ENCODE peak calls at places on chromosomes 7 and 10, in seven cellular contexts. G is right atrium auricular region, R is H9, N is psoas muscle, Z is body of pancreas, Y is cardiac muscle cell, A is heart left ventricle. V is an unnamed sample.

GRCh38 chr7:132655071-132655761 is 78.9 kb upstream of the PLXNA4 start:
- DNase-seq in G (peak; percentile 65), R (peak; percentile 53), N (peak; percentile 69), Z (peak; percentile 32), Y (peak; percentile 12), A (peak; percentile 63), V (no peak)

GRCh38 chr7:12706900-12707536 is 19.6 kb downstream of the ARL4A start:
- DNase-seq in G (no peak), R (no peak), N (no peak), Z (no peak), Y (no peak), A (no peak), V (no peak)

GRCh38 chr7:34041716-34042115 is 136.4 kb downstream of the BMPER start:
- DNase-seq in G (no peak), R (no peak), N (no peak), Z (no peak), Y (no peak), A (no peak), V (no peak)

GRCh38 chr7:45065031-45065995 is 23.5 kb downstream of the NACAD start:
- DNase-seq in G (no peak), R (no peak), N (no peak), Z (no peak), Y (no peak), A (no peak), V (no peak)

GRCh38 chr10:92475357-92475868 is 98.5 kb downstream of the IDE start:
- DNase-seq in G (no peak), R (no peak), N (no peak), Z (no peak), Y (peak; percentile 87), A (no peak), V (no peak)

GRCh38 chr10:130466271-130466997 is 330.2 kb downstream of the GLRX3 start:
- DNase-seq in G (peak; percentile 18), R (peak; percentile 4), N (no peak), Z (no peak), Y (no peak), A (no peak), V (no peak)

GRCh38 chr10:128078136-128078969 is 47.9 kb downstream of the MKI67 start:
- DNase-seq in G (no peak), R (peak; percentile 77), N (no peak), Z (peak; percentile 45), Y (peak; percentile 49), A (no peak), V (peak; percentile 57)

GRCh38 chr7:113383638-113384037 is 265.3 kb upstream of the SMIM30 start:
- DNase-seq in G (no peak), R (no peak), N (no peak), Z (no peak), Y (no peak), A (no peak), V (no peak)

GRCh38 chr10:96832721-96833219 is 672 bp downstream of the LCOR start:
- DNase-seq in G (peak; percentile 75), R (peak; percentile 75), N (peak; percentile 94), Z (peak; percentile 88), Y (peak; percentile 90), A (peak; percentile 86), V (peak; percentile 30)

GRCh38 chr7:1758417-1758858 is 88.4 kb downstream of the ELFN1 start:
- DNase-seq in G (no peak), R (peak; percentile 58), N (peak; percentile 76), Z (peak; percentile 46), Y (peak; percentile 63), A (peak; percentile 75), V (no peak)

GRCh38 chr10:86319626-86320025 is 47.0 kb downstream of the GRID1 start:
- DNase-seq in G (no peak), R (peak; percentile 19), N (no peak), Z (no peak), Y (no peak), A (no peak), V (no peak)

GRCh38 chr7:143305423-143306070 is 10.4 kb upstream of the CLCN1 start:
- DNase-seq in G (no peak), R (peak; percentile 64), N (peak; percentile 75), Z (peak; percentile 85), Y (peak; percentile 48), A (peak; percentile 69), V (no peak)

GRCh38 chr7:83655951-83656556 is 7.1 kb upstream of the SEMA3E start:
- DNase-seq in G (no peak), R (no peak), N (no peak), Z (peak; percentile 57), Y (peak; percentile 51), A (no peak), V (no peak)

GRCh38 chr7:71735961-71736556 is 604.1 kb downstream of the GALNT17 start:
- DNase-seq in G (peak; percentile 69), R (peak; percentile 80), N (peak; percentile 62), Z (peak; percentile 84), Y (peak; percentile 86), A (peak; percentile 54), V (peak; percentile 74)

GRCh38 chr10:86348321-86349210 is 18.0 kb downstream of the GRID1 start:
- DNase-seq in G (no peak), R (peak; percentile 59), N (no peak), Z (no peak), Y (peak; percentile 50), A (peak; percentile 21), V (no peak)

GRCh38 chr7:141053626-141054025 is 20.2 kb upstream of the TMEM178B start:
- DNase-seq in G (no peak), R (no peak), N (no peak), Z (peak; percentile 8), Y (no peak), A (no peak), V (no peak)

GRCh38 chr7:483656-484364 is 35.8 kb downstream of the PDGFA start:
- DNase-seq in G (no peak), R (no peak), N (peak; percentile 5), Z (peak; percentile 4), Y (no peak), A (peak; percentile 11), V (no peak)

GRCh38 chr7:51316666-51317581 is at the start of gene COBL:
- DNase-seq in G (peak; percentile 40), R (peak; percentile 77), N (peak; percentile 65), Z (peak; percentile 71), Y (peak; percentile 52), A (peak; percentile 54), V (no peak)

GRCh38 chr10:73163096-73163495 is 4.7 kb downstream of the ECD start:
- DNase-seq in G (no peak), R (no peak), N (no peak), Z (no peak), Y (no peak), A (no peak), V (no peak)

GRCh38 chr10:12605580-12606405 is 256.4 kb downstream of the CAMK1D start:
- DNase-seq in G (peak; percentile 76), R (no peak), N (peak; percentile 81), Z (peak; percentile 94), Y (no peak), A (peak; percentile 58), V (peak; percentile 32)

GRCh38 chr7:45700556-45700955 is 126.4 kb downstream of the ADCY1 start:
- DNase-seq in G (peak; percentile 57), R (no peak), N (peak; percentile 55), Z (no peak), Y (peak; percentile 45), A (no peak), V (no peak)

GRCh38 chr10:114075093-114075492 is 31.4 kb downstream of the ADRB1 start:
- DNase-seq in G (no peak), R (no peak), N (no peak), Z (no peak), Y (no peak), A (no peak), V (no peak)

GRCh38 chr10:114068054-114068707 is 24.5 kb downstream of the ADRB1 start:
- DNase-seq in G (no peak), R (no peak), N (no peak), Z (no peak), Y (no peak), A (no peak), V (no peak)

GRCh38 chr10:114073787-114074186 is 30.1 kb downstream of the ADRB1 start:
- DNase-seq in G (no peak), R (no peak), N (no peak), Z (no peak), Y (no peak), A (no peak), V (no peak)

GRCh38 chr10:114071188-114071587 is 27.5 kb downstream of the ADRB1 start:
- DNase-seq in G (no peak), R (no peak), N (no peak), Z (no peak), Y (no peak), A (no peak), V (no peak)

GRCh38 chr10:114070710-114071109 is 27.0 kb downstream of the ADRB1 start:
- DNase-seq in G (no peak), R (no peak), N (no peak), Z (no peak), Y (no peak), A (no peak), V (no peak)
- H3K27ac ChIP-seq in G (peak overlapping the region; percentile 73), R (no peak overlapping the region), N (no peak overlapping the region), Z (no peak overlapping the region), Y (no peak overlapping the region), A (no peak overlapping the region), V (no peak overlapping the region)

DNA sequence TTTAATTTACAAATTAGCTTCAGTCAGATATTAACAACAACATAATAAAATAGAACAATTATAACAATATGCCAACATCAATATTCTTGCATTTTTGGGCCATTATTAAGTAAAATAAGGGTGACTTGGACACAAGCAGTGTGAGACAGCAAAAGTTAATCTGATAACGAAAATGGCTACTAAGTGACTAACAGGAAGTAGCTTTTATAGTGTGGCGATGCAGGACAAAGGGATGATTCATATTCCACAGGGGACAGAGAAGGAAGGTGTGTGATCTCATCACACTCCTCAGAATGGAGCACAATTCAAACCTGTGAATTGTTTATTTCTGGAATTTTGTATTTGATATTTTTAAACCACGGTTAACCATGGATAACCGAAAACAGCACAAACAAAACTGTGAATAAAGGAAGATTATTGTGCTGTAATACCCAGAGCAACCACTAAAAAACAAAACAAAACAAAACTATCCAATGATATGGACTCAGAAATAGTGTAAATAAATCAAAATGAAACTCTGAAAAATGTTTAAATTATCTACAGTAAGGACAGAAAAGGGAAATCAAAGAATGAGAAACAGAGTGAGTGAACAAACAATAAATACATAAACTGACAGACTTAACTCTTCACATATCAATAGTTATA is 66.9 kb upstream of the TFEC start:
- DNase-seq in G (no peak), R (no peak), N (no peak), Z (no peak), Y (no peak), A (no peak), V (no peak)
- TF ChIP-seq CTCF in G (no peak), R (peak; percentile 49), N (no peak), Z (no peak), Y (peak; percentile 20), A (no peak), V (no peak)

GRCh38 chr7:131098527-131098926 is 229.1 kb upstream of the MKLN1 start:
- DNase-seq in G (no peak), R (no peak), N (no peak), Z (peak; percentile 53), Y (no peak), A (no peak), V (no peak)
- H3K4me1 ChIP-seq in G (no peaks in the 10 kb centered on the region), R (peaks cover 2% of the 10 kb centered on the region), N (peaks cover 83% of the 10 kb centered on the region), Z (peaks cover 54% of the 10 kb centered on the region), Y (no peaks in the 10 kb centered on the region), A (no peaks in the 10 kb centered on the region), V (peaks cover 36% of the 10 kb centered on the region)

DNA sequence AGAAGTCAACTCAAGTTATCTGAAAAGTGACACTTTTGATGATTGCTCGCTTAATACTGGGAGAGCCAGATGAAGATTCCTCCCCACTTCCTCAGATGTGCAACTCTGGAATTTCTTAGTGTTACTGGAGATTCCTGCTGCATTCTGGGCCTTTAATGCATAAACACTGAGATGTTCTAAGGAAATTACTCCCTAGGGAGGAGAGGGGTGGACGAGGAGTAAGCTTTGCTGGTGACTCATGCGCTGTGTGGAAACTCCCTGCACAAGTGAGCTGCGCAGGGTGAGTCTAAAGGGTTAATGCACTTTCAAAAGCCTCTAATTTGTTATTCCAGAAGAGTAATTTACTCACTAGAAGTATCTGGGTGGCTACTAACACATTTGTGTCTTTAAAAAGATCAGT is 46.3 kb downstream of the EGFR start:
- DNase-seq in G (no peak), R (no peak), N (peak; percentile 80), Z (no peak), Y (no peak), A (peak; percentile 65), V (no peak)
- H3K27ac ChIP-seq in G (peak overlapping the region; percentile 72), R (no peak overlapping the region), N (peak overlapping the region; percentile 81), Z (peak overlapping the region; percentile 54), Y (no peak overlapping the region), A (peak overlapping the region; percentile 76), V (peak overlapping the region; percentile 73)

V was measured in ascending aorta.